ENCODE peak calls at places on chromosomes 2 and 18, in four cellular contexts. H is SJSA1, F is caudate nucleus, Q is foreskin keratinocyte. L is an unnamed sample.

GRCh38 chr2:219384872-219385271 is 2.8 kb downstream of the DNPEP start:
- DNase-seq in Q (no peak), F (no peak), H (no peak), L (no peak)

GRCh38 chr2:175755169-175755568 is 246.9 kb downstream of the LNPK start:
- DNase-seq in H (no peak), F (no peak), Q (no peak), L (no peak)

GRCh38 chr2:62114564-62114963 is 81.4 kb upstream of the B3GNT2 start:
- DNase-seq in Q (no peak), F (no peak), H (no peak), L (no peak)

GRCh38 chr2:113895819-113896563 is 6.1 kb downstream of the ACTR3 start:
- DNase-seq in Q (no peak), H (no peak), F (no peak), L (no peak)

GRCh38 chr2:222295368-222296041 is 3.3 kb downstream of the PAX3 start:
- DNase-seq in Q (no peak), F (no peak), H (no peak), L (no peak)

GRCh38 chr2:40369619-40370397 is 82.1 kb downstream of the SLC8A1 start:
- DNase-seq in F (no peak), Q (no peak), H (no peak), L (no peak)

GRCh38 chr18:34795070-34795740 is 85.1 kb downstream of the DTNA start:
- DNase-seq in H (no peak), F (no peak), Q (no peak), L (no peak)

GRCh38 chr2:175233135-175233719 is 51.7 kb upstream of the ATP5MC3 start:
- DNase-seq in Q (no peak), H (peak; percentile 13), F (no peak), L (no peak)

GRCh38 chr18:74929110-74929509 is 279.8 kb downstream of the PTGR3 start:
- DNase-seq in Q (no peak), F (no peak), H (no peak), L (no peak)

GRCh38 chr2:120346667-120347358 is 877 bp downstream of the INHBB start:
- DNase-seq in Q (no peak), F (no peak), H (no peak), L (no peak)

GRCh38 chr18:27860701-27861107 is 316.2 kb downstream of the CDH2 start:
- DNase-seq in H (no peak), Q (no peak), F (no peak), L (no peak)

GRCh38 chr2:59884166-59884565 is 669.3 kb downstream of the BCL11A start:
- DNase-seq in Q (no peak), F (no peak), H (no peak), L (no peak)

GRCh38 chr2:176997074-176997791 is 215.4 kb upstream of the HNRNPA3 start:
- DNase-seq in H (no peak), Q (peak; percentile 58), F (no peak), L (no peak)

GRCh38 chr2:176999331-176999730 is 213.3 kb upstream of the HNRNPA3 start:
- DNase-seq in H (no peak), Q (no peak), F (no peak), L (no peak)

GRCh38 chr2:177000408-177000807 is 212.2 kb upstream of the HNRNPA3 start:
- DNase-seq in H (no peak), F (no peak), Q (no peak), L (no peak)

GRCh38 chr2:177001334-177001733 is 211.3 kb upstream of the HNRNPA3 start:
- DNase-seq in H (no peak), F (no peak), Q (no peak), L (no peak)

DNA sequence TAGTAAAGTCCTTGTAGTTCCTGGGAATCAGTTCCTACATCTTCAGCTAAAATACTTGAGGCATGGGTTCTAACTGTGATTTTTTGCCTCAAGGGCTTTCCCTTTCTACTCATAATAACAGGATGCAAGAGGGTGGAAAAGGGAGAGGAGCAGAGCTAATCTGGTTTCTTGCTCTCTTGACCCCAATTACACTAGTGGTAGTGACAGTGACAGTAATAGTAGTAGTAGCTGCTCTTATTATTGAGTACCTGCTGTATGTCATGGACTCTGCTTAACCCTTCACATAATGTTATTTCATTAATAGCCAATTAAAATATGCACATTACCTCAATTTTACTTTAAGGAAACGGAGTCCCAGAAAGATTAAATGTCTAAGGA is 214.8 kb upstream of the HNRNPA3 start:
- DNase-seq in H (no peak), Q (no peak), F (no peak), L (no peak)
- H3K27ac ChIP-seq in H (no peak overlapping the region), Q (no peak overlapping the region), F (no peak overlapping the region), L (no peak overlapping the region)

GRCh38 chr18:76345901-76346300 is 149.1 kb downstream of the ZNF516 start:
- DNase-seq in F (no peak), H (no peak), Q (no peak), L (no peak)

GRCh38 chr18:76347341-76347740 is 147.7 kb downstream of the ZNF516 start:
- DNase-seq in Q (no peak), F (no peak), H (no peak), L (no peak)

GRCh38 chr18:76343938-76344569 is 151.0 kb downstream of the ZNF516 start:
- DNase-seq in H (no peak), Q (no peak), F (no peak), L (no peak)

GRCh38 chr18:76348267-76349066 is 146.6 kb downstream of the ZNF516 start:
- DNase-seq in F (no peak), Q (no peak), H (no peak), L (no peak)

DNA sequence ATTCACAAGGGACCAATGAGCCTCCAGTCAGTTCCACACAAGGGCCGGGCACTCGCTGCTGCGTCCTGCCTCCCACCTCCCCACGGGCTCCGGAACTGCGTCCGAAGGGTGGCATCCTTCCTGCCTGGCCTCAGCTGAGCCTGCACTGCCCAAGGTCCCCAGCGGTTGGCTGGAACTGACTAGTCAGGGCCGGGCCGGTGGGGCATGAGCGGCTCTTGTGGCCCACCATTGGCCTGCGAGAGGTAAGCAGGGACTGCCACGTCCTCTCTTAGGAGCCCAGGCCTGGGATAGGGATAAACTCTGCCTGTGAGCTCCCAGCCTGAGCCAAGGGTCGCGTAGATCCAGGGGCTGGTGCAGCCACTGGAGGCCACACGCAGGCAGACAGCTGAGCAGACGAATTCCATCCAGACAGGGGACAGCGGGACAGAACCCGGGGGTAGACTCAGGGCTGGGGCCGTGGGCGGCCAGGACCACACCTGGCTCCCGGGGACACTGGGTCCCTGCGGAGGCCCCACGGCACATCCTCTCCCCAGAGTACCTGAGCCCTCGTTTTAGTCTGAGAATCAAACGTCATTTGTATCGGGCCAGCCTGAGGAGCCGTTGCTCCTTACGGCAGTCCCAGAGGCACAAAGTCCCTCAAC is 148.4 kb downstream of the ZNF516 start:
- DNase-seq in Q (no peak), F (no peak), H (no peak), L (no peak)
- H3K27ac ChIP-seq in Q (no peak overlapping the region), F (peak overlapping the region; percentile 80), H (no peak overlapping the region), L (no peak overlapping the region)

DNA sequence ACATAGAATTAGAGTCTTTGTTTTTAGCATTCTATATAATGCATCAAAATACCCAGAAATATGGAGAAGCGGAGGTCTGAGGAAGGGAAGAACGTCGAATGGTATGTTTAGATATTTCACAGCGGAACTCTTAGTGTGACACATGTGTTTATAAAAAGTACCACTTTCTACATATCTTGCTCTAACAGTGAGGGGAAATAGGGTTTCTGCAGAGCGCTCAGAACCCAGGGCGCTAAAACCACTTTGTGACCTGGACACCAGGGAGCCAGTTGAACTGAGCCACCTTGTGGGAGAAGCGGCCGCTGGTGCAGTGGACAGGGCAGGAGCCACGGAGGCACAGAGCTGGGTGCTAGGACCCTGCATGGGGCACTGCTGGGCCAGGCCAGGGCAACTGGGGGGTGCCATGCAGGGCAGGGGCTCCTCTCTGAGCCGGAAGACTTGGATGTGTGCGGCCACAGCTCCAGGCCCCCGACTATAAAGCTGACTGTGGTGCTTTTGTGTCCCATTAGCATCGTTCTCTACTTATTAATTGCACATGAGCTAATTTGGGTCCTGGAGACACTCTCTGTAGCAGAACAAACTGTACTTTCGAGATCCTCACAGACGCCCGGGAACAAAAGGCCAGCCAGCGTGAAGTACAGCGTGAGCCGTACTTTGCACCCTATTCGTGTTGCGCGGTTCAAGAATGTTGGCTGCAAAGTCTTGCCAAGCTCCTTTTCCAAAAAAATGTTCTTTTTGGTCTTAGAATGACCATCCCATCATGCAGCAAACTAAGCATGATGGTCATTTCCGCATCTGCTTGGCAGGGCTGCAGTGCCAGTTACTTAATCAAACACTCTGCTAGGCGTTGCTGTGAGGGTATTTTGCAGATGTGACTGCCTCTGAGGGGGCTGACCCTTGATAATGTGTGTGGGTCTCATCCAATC is 151.9 kb upstream of the ALKAL2 start:
- DNase-seq in Q (no peak), H (no peak), F (no peak), L (no peak)
- H3K27ac ChIP-seq in Q (no peak overlapping the region), H (no peak overlapping the region), F (peak overlapping the region; percentile 30), L (peak overlapping the region; percentile 80)

DNA sequence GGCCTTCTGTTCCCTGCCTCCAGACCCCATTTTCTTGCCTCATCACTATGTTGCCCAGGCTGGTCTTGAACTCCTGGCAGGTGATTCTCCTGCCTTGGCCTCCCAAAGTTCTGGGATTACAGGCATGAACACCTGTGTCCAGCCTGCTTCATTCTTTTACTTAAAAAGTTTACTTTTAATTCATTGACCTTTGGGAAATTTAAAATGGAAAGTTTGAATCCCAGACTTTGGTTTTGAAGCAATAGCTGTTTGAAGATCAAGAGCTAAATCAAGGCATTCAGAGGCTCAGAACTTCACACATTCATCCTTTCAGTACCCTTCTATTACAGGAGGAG is 79.3 kb upstream of the SESTD1 start:
- DNase-seq in F (no peak), H (no peak), Q (no peak), L (no peak)
- H3K27ac ChIP-seq in F (no peak overlapping the region), H (no peak overlapping the region), Q (no peak overlapping the region), L (no peak overlapping the region)

L was measured in lower lobe of right lung.